ENCODE peak calls at places on chromosome 2, in four cellular contexts. One of them, this sample, is unnamed.

GRCh38 chr2:234482807-234483206 is 14.1 kb downstream of the ARL4C start:
- DNase-seq in IMR-90: no peak
- DNase-seq in K562: no peak
- DNase-seq in HepG2: no peak
- DNase-seq in this sample: no peak

GRCh38 chr2:46812381-46813024 is 103.1 kb downstream of the MCFD2 start:
- DNase-seq in K562: no peak
- DNase-seq in IMR-90: peak
- DNase-seq in HepG2: no peak
- DNase-seq in this sample: no peak

GRCh38 chr2:46999857-47000678 is 84.5 kb upstream of the MCFD2 start:
- DNase-seq in IMR-90: no peak
- DNase-seq in K562: no peak
- DNase-seq in HepG2: no peak
- DNase-seq in this sample: no peak

GRCh38 chr2:133405252-133405651 is 163.0 kb downstream of the NCKAP5 start:
- DNase-seq in IMR-90: no peak
- DNase-seq in K562: no peak
- DNase-seq in HepG2: no peak
- DNase-seq in this sample: no peak

GRCh38 chr2:11050565-11050964 is 104.7 kb upstream of the SLC66A3 start:
- DNase-seq in K562: no peak
- DNase-seq in HepG2: no peak
- DNase-seq in IMR-90: no peak
- DNase-seq in this sample: no peak

GRCh38 chr2:64291181-64291580 is 147.0 kb upstream of the PELI1 start:
- DNase-seq in K562: no peak
- DNase-seq in IMR-90: peak
- DNase-seq in HepG2: no peak
- DNase-seq in this sample: peak

GRCh38 chr2:234335676-234336228 is 161.1 kb downstream of the ARL4C start:
- DNase-seq in K562: no peak
- DNase-seq in HepG2: no peak
- DNase-seq in IMR-90: peak
- DNase-seq in this sample: peak

GRCh38 chr2:241417626-241418025 is 61.5 kb downstream of the FARP2 start:
- DNase-seq in HepG2: peak
- DNase-seq in K562: no peak
- DNase-seq in IMR-90: no peak
- DNase-seq in this sample: no peak

GRCh38 chr2:102391530-102391929 is 31.4 kb upstream of the IL18RAP start:
- DNase-seq in IMR-90: no peak
- DNase-seq in HepG2: no peak
- DNase-seq in K562: peak
- DNase-seq in this sample: no peak

GRCh38 chr2:28558421-28558820 is 62.6 kb downstream of the PLB1 start:
- DNase-seq in HepG2: no peak
- DNase-seq in IMR-90: no peak
- DNase-seq in K562: no peak
- DNase-seq in this sample: no peak

GRCh38 chr2:208265371-208265806 is 666 bp upstream of the PIKFYVE start:
- DNase-seq in HepG2: peak
- DNase-seq in K562: peak
- DNase-seq in IMR-90: peak
- DNase-seq in this sample: peak

GRCh38 chr2:53826587-53827397 is 33.0 kb downstream of the GPR75 start:
- DNase-seq in K562: no peak
- DNase-seq in HepG2: peak
- DNase-seq in IMR-90: peak
- DNase-seq in this sample: no peak

GRCh38 chr2:95077521-95077807 is 44.1 kb downstream of the MRPS5 start:
- DNase-seq in IMR-90: no peak
- DNase-seq in HepG2: no peak
- DNase-seq in K562: peak
- DNase-seq in this sample: no peak

GRCh38 chr2:144643537-144644336 is 123.8 kb upstream of the ZEB2 start:
- DNase-seq in K562: no peak
- DNase-seq in IMR-90: no peak
- DNase-seq in HepG2: no peak
- DNase-seq in this sample: no peak

GRCh38 chr2:70431948-70432347 is 121.7 kb downstream of the TGFA start:
- DNase-seq in IMR-90: no peak
- DNase-seq in HepG2: peak
- DNase-seq in K562: no peak
- DNase-seq in this sample: no peak

GRCh38 chr2:160516547-160517365 is 23.1 kb upstream of the RBMS1 start:
- DNase-seq in K562: no peak
- DNase-seq in IMR-90: peak
- DNase-seq in HepG2: no peak
- DNase-seq in this sample: no peak

GRCh38 chr2:118588826-118589225 is 258.6 kb downstream of the EN1 start:
- DNase-seq in K562: no peak
- DNase-seq in IMR-90: no peak
- DNase-seq in HepG2: no peak
- DNase-seq in this sample: no peak

GRCh38 chr2:46094689-46095088 is 202.5 kb upstream of the EPAS1 start:
- DNase-seq in HepG2: no peak
- DNase-seq in IMR-90: peak
- DNase-seq in K562: no peak
- DNase-seq in this sample: no peak

GRCh38 chr2:102063948-102064678 is 72.4 kb downstream of the IL1R2 start:
- DNase-seq in HepG2: peak
- DNase-seq in IMR-90: peak
- DNase-seq in K562: peak
- DNase-seq in this sample: peak

GRCh38 chr2:25539141-25539540 is 134.2 kb downstream of the DTNB start:
- DNase-seq in K562: no peak
- DNase-seq in IMR-90: no peak
- DNase-seq in HepG2: no peak
- DNase-seq in this sample: no peak

GRCh38 chr2:708667-709066 is 31.5 kb upstream of the TMEM18 start:
- DNase-seq in K562: peak
- DNase-seq in IMR-90: no peak
- DNase-seq in HepG2: no peak
- DNase-seq in this sample: no peak

GRCh38 chr2:60991644-60992043 is 25.9 kb upstream of the PEX13 start:
- DNase-seq in K562: no peak
- DNase-seq in IMR-90: no peak
- DNase-seq in HepG2: no peak
- DNase-seq in this sample: no peak

GRCh38 chr2:100281521-100282438 is 40.5 kb downstream of the LONRF2 start:
- DNase-seq in HepG2: no peak
- DNase-seq in IMR-90: no peak
- DNase-seq in K562: peak
- DNase-seq in this sample: no peak

GRCh38 chr2:153477641-153478288 is 797 bp downstream of the RPRM start:
- DNase-seq in HepG2: no peak
- DNase-seq in K562: no peak
- DNase-seq in IMR-90: no peak
- DNase-seq in this sample: no peak

GRCh38 chr2:145041706-145042105 is 521.8 kb upstream of the ZEB2 start:
- DNase-seq in HepG2: no peak
- DNase-seq in IMR-90: no peak
- DNase-seq in K562: no peak
- DNase-seq in this sample: no peak

GRCh38 chr2:223674998-223675609 is 72.9 kb upstream of the SCG2 start:
- DNase-seq in IMR-90: peak
- DNase-seq in HepG2: peak
- DNase-seq in K562: peak
- DNase-seq in this sample: peak

GRCh38 chr2:173969886-173970285 is 4.7 kb upstream of the SP3 start:
- DNase-seq in HepG2: no peak
- DNase-seq in IMR-90: peak
- DNase-seq in K562: no peak
- DNase-seq in this sample: no peak

GRCh38 chr2:43051316-43051715 is 175.1 kb downstream of the ZFP36L2 start:
- DNase-seq in HepG2: no peak
- DNase-seq in K562: no peak
- DNase-seq in IMR-90: peak
- DNase-seq in this sample: peak

GRCh38 chr2:199409705-199410104 is 48.0 kb downstream of the SATB2 start:
- DNase-seq in K562: no peak
- DNase-seq in HepG2: no peak
- DNase-seq in IMR-90: peak
- DNase-seq in this sample: no peak

GRCh38 chr2:170742000-170742399 is 26.9 kb downstream of the SP5 start:
- DNase-seq in HepG2: no peak
- DNase-seq in K562: peak
- DNase-seq in IMR-90: no peak
- DNase-seq in this sample: no peak

GRCh38 chr2:39696072-39696471 is 30.4 kb downstream of the TMEM178A start:
- DNase-seq in IMR-90: peak
- DNase-seq in HepG2: peak
- DNase-seq in K562: no peak
- DNase-seq in this sample: no peak

GRCh38 chr2:150621800-150622199 is 134.3 kb upstream of the RND3 start:
- DNase-seq in IMR-90: peak
- DNase-seq in K562: no peak
- DNase-seq in HepG2: no peak
- DNase-seq in this sample: peak

GRCh38 chr2:199727801-199728200 is 123.2 kb downstream of the FTCDNL1 start:
- DNase-seq in HepG2: no peak
- DNase-seq in IMR-90: no peak
- DNase-seq in K562: no peak
- DNase-seq in this sample: no peak

GRCh38 chr2:219434718-219435525 is at the start of gene SPEG:
- DNase-seq in K562: no peak
- DNase-seq in IMR-90: no peak
- DNase-seq in HepG2: no peak
- DNase-seq in this sample: no peak

GRCh38 chr2:143284087-143284675 is 155.0 kb downstream of the ARHGAP15 start:
- DNase-seq in HepG2: peak
- DNase-seq in K562: peak
- DNase-seq in IMR-90: peak
- DNase-seq in this sample: peak

GRCh38 chr2:35973132-35973736 is 382.3 kb upstream of the CRIM1 start:
- DNase-seq in IMR-90: peak
- DNase-seq in HepG2: peak
- DNase-seq in K562: no peak
- DNase-seq in this sample: peak

GRCh38 chr2:6441800-6442199 is 423.9 kb downstream of the CMPK2 start:
- DNase-seq in IMR-90: peak
- DNase-seq in K562: no peak
- DNase-seq in HepG2: no peak
- DNase-seq in this sample: no peak

GRCh38 chr2:230906471-230907230 is 18.4 kb downstream of the GPR55 start:
- DNase-seq in IMR-90: no peak
- DNase-seq in HepG2: no peak
- DNase-seq in K562: no peak
- DNase-seq in this sample: no peak

GRCh38 chr2:114123925-114124324 is 234.0 kb downstream of the ACTR3 start:
- DNase-seq in K562: no peak
- DNase-seq in HepG2: no peak
- DNase-seq in IMR-90: no peak
- DNase-seq in this sample: no peak

DNA sequence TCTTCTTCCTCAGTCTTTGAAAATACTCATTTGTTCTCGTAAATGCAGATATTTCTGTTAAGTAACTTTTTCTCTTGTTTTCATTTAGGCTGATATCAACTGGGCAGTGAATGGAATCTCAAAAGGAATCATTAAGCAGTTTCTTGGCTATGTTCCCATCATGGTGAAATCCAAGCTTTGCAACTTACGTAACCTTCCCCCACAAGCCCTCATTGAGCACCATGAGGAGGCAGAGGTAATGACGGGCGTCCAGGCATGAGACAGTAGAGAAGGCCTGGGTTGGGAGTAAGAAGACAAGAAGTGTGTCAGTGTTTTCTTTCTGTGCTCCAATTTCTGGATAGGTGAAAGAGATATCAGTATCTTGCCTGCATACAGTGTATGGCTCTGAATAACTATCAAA is 5.1 kb downstream of the POLR1B start:
- DNase-seq in K562: no peak
- DNase-seq in IMR-90: peak
- DNase-seq in HepG2: peak
- DNase-seq in this sample: peak
- TF ChIP-seq MAZ in K562: no peak
- TF ChIP-seq MAZ in IMR-90: no peak
- TF ChIP-seq MAZ in HepG2: no peak
- TF ChIP-seq MAZ in this sample: no peak

GRCh38 chr2:55487686-55488085 is 31.8 kb upstream of the CFAP36 start:
- DNase-seq in K562: no peak
- DNase-seq in IMR-90: no peak
- DNase-seq in HepG2: no peak
- DNase-seq in this sample: no peak

GRCh38 chr2:55493220-55493619 is 26.3 kb upstream of the CFAP36 start:
- DNase-seq in HepG2: no peak
- DNase-seq in IMR-90: peak
- DNase-seq in K562: no peak
- DNase-seq in this sample: no peak

GRCh38 chr2:55489467-55490062 is 30.0 kb upstream of the CFAP36 start:
- DNase-seq in HepG2: no peak
- DNase-seq in IMR-90: no peak
- DNase-seq in K562: no peak
- DNase-seq in this sample: no peak

DNA sequence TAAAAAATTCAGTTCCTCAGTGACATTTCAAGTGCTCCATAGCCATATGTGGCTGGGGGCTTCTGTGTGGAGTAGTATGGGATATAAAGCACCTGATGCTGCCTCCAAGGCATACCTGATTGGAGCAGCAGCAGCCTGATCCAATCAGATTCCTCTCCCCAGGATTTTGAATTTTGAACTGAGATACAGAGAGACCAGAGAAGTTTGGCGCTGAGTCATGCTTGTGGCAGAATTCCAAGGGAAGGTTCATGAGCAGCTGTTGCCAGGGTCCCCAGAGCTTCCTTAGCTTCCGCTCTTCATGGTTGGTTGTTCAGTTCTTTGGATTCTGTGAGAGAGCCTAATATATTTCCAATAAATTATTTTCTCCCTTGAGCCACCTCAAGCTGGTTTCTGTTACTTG is 29.0 kb upstream of the CFAP36 start:
- DNase-seq in K562: peak
- DNase-seq in HepG2: peak
- DNase-seq in IMR-90: peak
- DNase-seq in this sample: peak
- TF ChIP-seq MAZ in K562: no peak
- TF ChIP-seq MAZ in HepG2: no peak
- TF ChIP-seq MAZ in IMR-90: no peak
- TF ChIP-seq MAZ in this sample: no peak

GRCh38 chr2:177873915-177874314 is 198.7 kb downstream of the PDE11A start:
- DNase-seq in IMR-90: no peak
- DNase-seq in HepG2: peak
- DNase-seq in K562: no peak
- DNase-seq in this sample: no peak
- TF ChIP-seq MAZ in IMR-90: no peak
- TF ChIP-seq MAZ in HepG2: no peak
- TF ChIP-seq MAZ in K562: no peak
- TF ChIP-seq MAZ in this sample: no peak

GRCh38 chr2:222398446-222398885 is 25.9 kb upstream of the SGPP2 start:
- DNase-seq in K562: no peak
- DNase-seq in IMR-90: no peak
- DNase-seq in HepG2: no peak
- DNase-seq in this sample: no peak

GRCh38 chr2:222393733-222394267 is 30.5 kb upstream of the SGPP2 start:
- DNase-seq in IMR-90: no peak
- DNase-seq in K562: no peak
- DNase-seq in HepG2: no peak
- DNase-seq in this sample: no peak

GRCh38 chr2:222404126-222404891 is 20.0 kb upstream of the SGPP2 start:
- DNase-seq in HepG2: no peak
- DNase-seq in IMR-90: no peak
- DNase-seq in K562: no peak
- DNase-seq in this sample: no peak

GRCh38 chr2:222399038-222399783 is 25.1 kb upstream of the SGPP2 start:
- DNase-seq in IMR-90: no peak
- DNase-seq in HepG2: no peak
- DNase-seq in K562: no peak
- DNase-seq in this sample: no peak
- TF ChIP-seq MAZ in IMR-90: no peak
- TF ChIP-seq MAZ in HepG2: no peak
- TF ChIP-seq MAZ in K562: no peak
- TF ChIP-seq MAZ in this sample: no peak